ENCODE peak calls at places on chromosomes 7 and 10, in ten cellular contexts. W is MCF 10A; H is body of pancreas; R is endothelial cell; B is occipital lobe; D is fibroblast of pulmonary artery; T is stimulated activated CD4-positive, alpha-beta T cell treated with anti-CD3 and anti-CD28 coated beads, TNF-alpha, amount 100 ng/mL, for 24 hours; X is RPMI7951; E is NCI-H1930; C is SHP77. J is an unnamed sample.

GRCh38 chr10:114648368-114648767 is 9.7 kb downstream of the ABLIM1 start:
- DNase-seq in W (peak), H (no peak), R (no peak), B (no peak), D (peak), T (no peak), X (peak), E (no peak), C (no peak), J (peak)

GRCh38 chr10:32065871-32066270 is 9.6 kb upstream of the KIF5B start:
- DNase-seq in W (peak), H (peak), R (no peak), B (no peak), D (peak), T (no peak), X (peak), E (no peak), C (no peak), J (no peak)

GRCh38 chr10:28186887-28187578 is 115.8 kb downstream of the MPP7 start:
- DNase-seq in W (no peak), H (no peak), R (no peak), B (no peak), D (no peak), T (no peak), X (no peak), E (no peak), C (no peak), J (no peak)

GRCh38 chr7:114787556-114787955 is 134.3 kb upstream of the MDFIC start:
- DNase-seq in W (no peak), H (no peak), R (no peak), B (no peak), D (peak), T (no peak), X (peak), E (no peak), C (no peak), J (no peak)

GRCh38 chr10:37713132-37713501 is 144.3 kb downstream of the ZNF248 start:
- DNase-seq in W (no peak), H (no peak), R (no peak), B (no peak), D (no peak), T (no peak), X (no peak), E (no peak), C (no peak), J (no peak)

GRCh38 chr10:8052344-8052969 is 2.0 kb upstream of the GATA3 start:
- DNase-seq in W (no peak), H (no peak), R (no peak), B (no peak), D (no peak), T (no peak), X (no peak), E (no peak), C (no peak), J (peak)

GRCh38 chr7:72446566-72447462 is 34.7 kb upstream of the CALN1 start:
- DNase-seq in W (no peak), H (no peak), R (no peak), B (peak), D (no peak), T (no peak), X (no peak), E (no peak), C (no peak), J (no peak)

GRCh38 chr10:70518695-70519094 is 40.1 kb downstream of the PALD1 start:
- DNase-seq in W (no peak), H (no peak), R (no peak), B (no peak), D (peak), T (no peak), X (peak), E (no peak), C (no peak), J (peak)

GRCh38 chr7:78383096-78383495 is 584.5 kb downstream of the PHTF2 start:
- DNase-seq in W (no peak), H (no peak), R (no peak), B (no peak), D (no peak), T (no peak), X (peak), E (no peak), C (no peak), J (no peak)

GRCh38 chr10:63720072-63720537 is 198.9 kb downstream of the REEP3 start:
- DNase-seq in W (peak), H (peak), R (peak), B (no peak), D (peak), T (peak), X (peak), E (peak), C (peak), J (peak)

GRCh38 chr10:66295602-66296001 is 630.2 kb upstream of the LRRTM3 start:
- DNase-seq in W (no peak), H (no peak), R (no peak), B (no peak), D (no peak), T (no peak), X (no peak), E (no peak), C (no peak), J (no peak)

GRCh38 chr10:108439397-108439796 is 1274.9 kb upstream of the SORCS1 start:
- DNase-seq in W (no peak), H (no peak), R (no peak), B (no peak), D (no peak), T (no peak), X (peak), E (no peak), C (no peak), J (no peak)

GRCh38 chr10:88293073-88293472 is 290.0 kb downstream of the RNLS start:
- DNase-seq in W (peak), H (no peak), R (no peak), B (no peak), D (peak), T (no peak), X (no peak), E (no peak), C (no peak), J (peak)

GRCh38 chr7:41652265-41652664 is 50.6 kb downstream of the INHBA start:
- DNase-seq in W (no peak), H (no peak), R (no peak), B (no peak), D (peak), T (no peak), X (peak), E (no peak), C (no peak), J (no peak)

GRCh38 chr10:31242902-31243301 is 76.1 kb upstream of the ZEB1 start:
- DNase-seq in W (peak), H (peak), R (no peak), B (no peak), D (peak), T (peak), X (peak), E (no peak), C (no peak), J (peak)

GRCh38 chr7:34165927-34166550 is 260.7 kb downstream of the BMPER start:
- DNase-seq in W (peak), H (no peak), R (peak), B (no peak), D (peak), T (no peak), X (peak), E (no peak), C (peak), J (peak)

GRCh38 chr10:105287970-105288369 is 646.9 kb downstream of the SORCS3 start:
- DNase-seq in W (no peak), H (no peak), R (no peak), B (no peak), D (no peak), T (no peak), X (no peak), E (no peak), C (no peak), J (no peak)

GRCh38 chr7:7672545-7673239 is 32.1 kb downstream of the UMAD1 start:
- DNase-seq in W (no peak), H (no peak), R (no peak), B (no peak), D (no peak), T (no peak), X (no peak), E (no peak), C (no peak), J (no peak)

GRCh38 chr10:60414877-60415585 is 25.4 kb upstream of the ANK3 start:
- DNase-seq in W (peak), H (peak), R (no peak), B (no peak), D (peak), T (no peak), X (peak), E (no peak), C (no peak), J (peak)

GRCh38 chr7:30526163-30526562 is 21.5 kb upstream of the GGCT start:
- DNase-seq in W (no peak), H (no peak), R (no peak), B (no peak), D (no peak), T (no peak), X (peak), E (no peak), C (no peak), J (no peak)

GRCh38 chr7:90337106-90337505 is 9.4 kb upstream of the GTPBP10 start:
- DNase-seq in W (no peak), H (no peak), R (no peak), B (no peak), D (no peak), T (no peak), X (peak), E (no peak), C (no peak), J (no peak)

J was measured in mesenchymal stem cell.